ENCODE peak calls at places on chromosome X, in six cellular contexts. H, X, A, Q, L and W are unnamed samples.

GRCh38 chrX:73943900-73944581 is 359.9 kb upstream of the ZCCHC13 start:
- DNase-seq in A (peak), H (peak), X (peak), L (peak), Q (peak), W (peak)

GRCh38 chrX:19624754-19625153 is 109.4 kb upstream of the MAP3K15 start:
- DNase-seq in X (no peak), Q (no peak), A (no peak), H (no peak), L (no peak), W (no peak)

GRCh38 chrX:9131066-9131465 is 97.1 kb upstream of the FAM9B start:
- DNase-seq in H (no peak), A (no peak), X (no peak), L (no peak), Q (no peak), W (no peak)

GRCh38 chrX:119181491-119181890 is 53.9 kb upstream of the KIAA1210 start:
- DNase-seq in Q (peak), H (peak), L (no peak), A (peak), X (no peak), W (peak)

GRCh38 chrX:68681443-68681941 is 34.0 kb downstream of the STARD8 start:
- DNase-seq in A (no peak), H (no peak), L (no peak), Q (no peak), X (peak), W (no peak)

GRCh38 chrX:74449937-74450330 is 28.6 kb downstream of the SLC16A2 start:
- DNase-seq in X (no peak), L (no peak), Q (no peak), H (no peak), A (no peak), W (no peak)

GRCh38 chrX:47576021-47576898 is 6.0 kb upstream of the TIMP1 start:
- DNase-seq in Q (no peak), H (no peak), L (no peak), A (no peak), X (no peak), W (no peak)

GRCh38 chrX:107729558-107730297 is 45.9 kb downstream of the TSC22D3 start:
- DNase-seq in Q (no peak), H (peak), X (no peak), A (no peak), L (no peak), W (no peak)

GRCh38 chrX:49932786-49933185 is 10.4 kb downstream of the CLCN5 start:
- DNase-seq in H (no peak), Q (no peak), L (no peak), A (no peak), X (no peak), W (no peak)

GRCh38 chrX:10158279-10158939 is 1.6 kb downstream of the CLCN4 start:
- DNase-seq in L (no peak), Q (no peak), X (no peak), H (peak), A (no peak), W (no peak)

GRCh38 chrX:23505531-23506303 is 161.6 kb upstream of the PRDX4 start:
- DNase-seq in X (no peak), H (no peak), Q (no peak), L (no peak), A (no peak), W (no peak)

GRCh38 chrX:10233173-10233572 is 76.4 kb downstream of the CLCN4 start:
- DNase-seq in L (no peak), A (no peak), H (no peak), X (no peak), Q (no peak), W (no peak)

GRCh38 chrX:108070891-108071290 is 20.5 kb downstream of the PSMD10 start:
- DNase-seq in Q (no peak), H (no peak), L (no peak), A (no peak), X (no peak), W (no peak)

DNA sequence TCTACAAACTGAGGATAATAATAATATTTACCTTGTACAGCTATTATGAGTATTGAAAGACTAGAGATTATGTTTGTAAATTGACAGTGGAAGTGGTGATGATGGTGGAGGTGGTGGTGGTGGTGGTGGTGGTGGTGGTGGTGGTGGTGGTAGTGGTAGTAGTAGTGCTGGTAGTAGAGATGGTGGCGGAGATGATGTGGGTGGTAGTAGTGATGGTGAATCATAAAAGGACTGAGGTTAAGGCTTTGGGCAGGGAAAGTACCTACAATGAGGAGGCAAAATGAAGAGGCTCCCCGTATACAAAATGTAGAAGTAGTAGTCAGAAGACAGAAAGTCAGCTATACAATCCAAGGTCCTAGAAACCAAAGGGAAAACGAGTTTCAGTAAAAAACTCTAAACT is 214.1 kb downstream of the BCOR start:
- DNase-seq in A (no peak), X (no peak), L (no peak), H (no peak), Q (no peak), W (no peak)
- TF ChIP-seq SP1 in A (no peak), X (no peak), L (no peak), H (no peak), Q (no peak), W (no peak)

GRCh38 chrX:54447461-54447860 is 7.3 kb downstream of the TSR2 start:
- DNase-seq in Q (no peak), L (no peak), X (no peak), A (peak), H (no peak), W (no peak)
- TF ChIP-seq SP1 in Q (no peak), L (no peak), X (no peak), A (no peak), H (no peak), W (no peak)

GRCh38 chrX:25941559-25942250 is 196.4 kb upstream of the MAGEB18 start:
- DNase-seq in A (no peak), Q (no peak), X (no peak), H (no peak), L (no peak), W (no peak)

DNA sequence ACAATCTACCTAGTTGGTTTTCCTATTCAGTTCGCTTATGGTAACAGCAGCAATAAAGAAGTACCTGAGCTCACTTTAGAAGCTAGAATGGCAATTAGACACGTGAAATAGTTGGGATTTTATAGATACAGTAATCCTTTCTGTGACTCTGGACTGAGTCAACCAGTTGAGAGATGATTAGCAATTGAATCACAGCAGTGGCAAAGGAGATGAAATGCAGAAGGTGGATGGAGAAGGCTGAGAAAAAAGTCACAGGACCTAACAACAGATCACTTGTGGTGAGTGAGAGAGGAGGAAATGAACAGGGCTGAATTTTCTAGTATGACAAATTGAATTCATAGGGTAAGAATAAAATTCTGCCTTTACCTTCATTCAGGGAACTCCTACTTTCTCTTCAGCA is 197.1 kb upstream of the MAGEB18 start:
- DNase-seq in A (no peak), Q (no peak), H (no peak), L (no peak), X (no peak), W (no peak)
- TF ChIP-seq SP1 in A (no peak), Q (no peak), H (no peak), L (no peak), X (no peak), W (no peak)

GRCh38 chrX:154321152-154321551 is 25.6 kb downstream of the TKTL1 start:
- DNase-seq in X (no peak), H (no peak), A (no peak), L (no peak), Q (no peak), W (no peak)

GRCh38 chrX:154320406-154320805 is 24.8 kb downstream of the TKTL1 start:
- DNase-seq in L (no peak), A (no peak), Q (no peak), X (no peak), H (no peak), W (no peak)

GRCh38 chrX:154315416-154315815 is 19.8 kb downstream of the TKTL1 start:
- DNase-seq in Q (no peak), L (no peak), X (no peak), A (no peak), H (no peak), W (no peak)

GRCh38 chrX:154321624-154322023 is 26.0 kb downstream of the TKTL1 start:
- DNase-seq in Q (peak), A (no peak), H (no peak), X (no peak), L (peak), W (no peak)

DNA sequence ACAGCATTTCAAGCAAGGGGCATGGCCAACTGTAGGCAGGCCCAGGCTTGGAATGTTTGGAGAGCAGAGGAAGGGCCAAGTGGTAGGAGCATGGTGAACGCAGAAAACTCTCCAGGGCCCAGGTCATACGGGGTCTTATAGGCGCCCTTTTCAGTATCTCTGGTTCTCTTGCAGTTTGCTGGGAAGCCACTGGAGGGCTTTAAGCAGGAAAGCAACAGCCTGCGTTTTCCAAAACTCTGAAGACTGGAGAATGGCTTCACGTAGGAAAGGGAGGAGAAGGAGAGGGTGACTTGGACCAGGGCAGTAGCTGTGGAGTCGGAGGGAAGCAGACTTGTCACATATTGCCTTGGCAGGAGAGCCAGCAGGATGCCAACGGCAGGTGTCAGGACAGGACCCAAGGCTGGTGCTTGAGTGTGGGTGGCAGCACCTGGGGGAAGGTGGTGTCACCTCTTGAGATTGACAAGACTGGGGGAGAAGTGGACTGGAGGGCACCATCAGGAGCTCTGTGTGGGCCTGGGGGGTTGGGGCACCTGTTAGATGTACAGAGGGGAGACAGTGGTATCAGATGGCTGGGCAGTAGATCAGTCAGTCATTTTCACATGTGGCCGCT is 21.9 kb downstream of the TKTL1 start:
- DNase-seq in A (peak), X (no peak), L (peak), Q (no peak), H (peak), W (no peak)
- TF ChIP-seq SP1 in A (no peak), X (no peak), L (no peak), Q (no peak), H (no peak), W (no peak)

DNA sequence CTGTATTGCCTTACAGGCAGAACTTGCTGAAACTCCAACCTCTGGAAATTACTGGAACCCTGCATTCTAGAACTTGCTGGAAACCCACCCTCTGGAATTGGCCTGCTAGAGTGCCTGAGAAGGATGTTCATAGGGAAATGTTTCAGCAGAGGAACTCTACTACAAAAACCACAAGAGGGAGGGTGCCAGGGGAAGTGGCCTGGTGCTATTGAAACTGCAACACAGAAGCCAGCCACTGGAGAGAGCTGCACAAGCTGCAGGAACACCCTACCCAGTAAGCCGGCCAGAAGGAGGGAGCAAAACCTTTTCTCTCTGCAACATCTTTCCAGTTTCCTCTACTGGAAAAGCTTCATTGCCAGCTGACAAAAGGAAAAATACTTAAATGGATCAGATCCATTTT is 2.5 kb upstream of the BRWD3 start:
- DNase-seq in Q (peak), X (no peak), L (no peak), H (peak), A (peak), W (no peak)
- TF ChIP-seq SP1 in Q (no peak), X (no peak), L (no peak), H (no peak), A (no peak), W (no peak)

GRCh38 chrX:132227383-132228112 is 8.3 kb upstream of the RAP2C start:
- DNase-seq in Q (no peak), X (no peak), L (no peak), H (no peak), A (no peak), W (no peak)
- TF ChIP-seq SP1 in Q (no peak), X (no peak), L (no peak), H (no peak), A (no peak), W (no peak)

GRCh38 chrX:71163010-71163409 is 18.4 kb downstream of the NLGN3 start:
- DNase-seq in Q (no peak), A (no peak), L (no peak), X (no peak), H (peak), W (no peak)
- TF ChIP-seq SP1 in Q (no peak), A (no peak), L (no peak), X (no peak), H (no peak), W (no peak)